ENCODE peak calls at places on chromosomes 16 and 17, in five cellular contexts. One of them, this sample, is unnamed.

GRCh38 chr17:29344201-29344856 is 45.8 kb upstream of the TAOK1 start:
- DNase-seq in tibial nerve: no peak
- DNase-seq in bronchial epithelial cell: no peak
- DNase-seq in skeletal muscle cell: no peak
- DNase-seq in GM03348: no peak
- DNase-seq in this sample: no peak

GRCh38 chr16:19757762-19758595 is 39.9 kb downstream of the IQCK start:
- DNase-seq in tibial nerve: no peak
- DNase-seq in bronchial epithelial cell: peak; percentile 59
- DNase-seq in skeletal muscle cell: no peak
- DNase-seq in GM03348: no peak
- DNase-seq in this sample: no peak

GRCh38 chr16:82363026-82363816 is 193.2 kb upstream of the MPHOSPH6 start:
- DNase-seq in tibial nerve: no peak
- DNase-seq in bronchial epithelial cell: no peak
- DNase-seq in skeletal muscle cell: no peak
- DNase-seq in GM03348: no peak
- DNase-seq in this sample: no peak

GRCh38 chr16:62709856-62710255 is 673.6 kb upstream of the CDH8 start:
- DNase-seq in tibial nerve: no peak
- DNase-seq in bronchial epithelial cell: no peak
- DNase-seq in skeletal muscle cell: no peak
- DNase-seq in GM03348: no peak
- DNase-seq in this sample: no peak

GRCh38 chr17:36943250-36944220 is 5.2 kb upstream of the AATF start:
- DNase-seq in tibial nerve: no peak
- DNase-seq in bronchial epithelial cell: no peak
- DNase-seq in skeletal muscle cell: no peak
- DNase-seq in GM03348: no peak
- DNase-seq in this sample: no peak

GRCh38 chr16:73171901-73172619 is 124.1 kb upstream of the ZFHX3 start:
- DNase-seq in tibial nerve: no peak
- DNase-seq in bronchial epithelial cell: no peak
- DNase-seq in skeletal muscle cell: no peak
- DNase-seq in GM03348: no peak
- DNase-seq in this sample: no peak

GRCh38 chr17:78924481-78925151 is 571 bp downstream of the TIMP2 start:
- DNase-seq in tibial nerve: no peak
- DNase-seq in bronchial epithelial cell: no peak
- DNase-seq in skeletal muscle cell: no peak
- DNase-seq in GM03348: peak; percentile 70
- DNase-seq in this sample: no peak

GRCh38 chr17:60383379-60383778 is 8.6 kb downstream of the USP32 start:
- DNase-seq in tibial nerve: no peak
- DNase-seq in bronchial epithelial cell: no peak
- DNase-seq in skeletal muscle cell: no peak
- DNase-seq in GM03348: no peak
- DNase-seq in this sample: no peak

GRCh38 chr16:50475170-50475569 is 73.0 kb upstream of the NKD1 start:
- DNase-seq in tibial nerve: no peak
- DNase-seq in bronchial epithelial cell: no peak
- DNase-seq in skeletal muscle cell: no peak
- DNase-seq in GM03348: no peak
- DNase-seq in this sample: peak; percentile 33

This sample was measured in mesenteric fat pad.